ENCODE peak calls at places on chromosomes 16 and 17, in eight cellular contexts. L is lower leg skin, D is brain microvascular endothelial cell, U is gastrocnemius medialis, N is cardiac fibroblast, I is left lung, R is AG04449, V is adrenal gland. H is an unnamed sample.

GRCh38 chr17:49506282-49506681 is 11.2 kb downstream of the NGFR start:
- DNase-seq in D (no peak), N (no peak), V (no peak), I (no peak), L (no peak), U (no peak), R (no peak), H (no peak)

GRCh38 chr16:85420501-85421337 is 192.4 kb upstream of the GSE1 start:
- DNase-seq in R (no peak), V (peak), D (no peak), L (no peak), I (peak), N (peak), U (no peak), H (peak)

GRCh38 chr17:82389379-82389778 is 17.8 kb downstream of the UTS2R start:
- DNase-seq in I (peak), R (no peak), D (no peak), V (no peak), N (no peak), L (no peak), U (no peak), H (no peak)

GRCh38 chr17:789160-789840 is 7.1 kb downstream of the MRM3 start:
- DNase-seq in N (no peak), D (no peak), V (no peak), L (no peak), R (no peak), U (peak), I (no peak), H (no peak)

GRCh38 chr17:82528484-82529265 is 9.1 kb downstream of the FOXK2 start:
- DNase-seq in L (peak), R (no peak), U (peak), N (peak), D (peak), V (peak), I (peak), H (no peak)

GRCh38 chr16:57689772-57690558 is 4.6 kb upstream of the DRC7 start:
- DNase-seq in D (no peak), U (no peak), R (no peak), N (no peak), V (no peak), L (no peak), I (no peak), H (peak)

GRCh38 chr17:57016764-57017116 is 38.8 kb downstream of the SCPEP1 start:
- DNase-seq in N (no peak), R (no peak), I (no peak), U (no peak), V (no peak), D (peak), L (no peak), H (peak)

GRCh38 chr17:49343273-49343672 is 18.8 kb downstream of the ZNF652 start:
- DNase-seq in D (peak), U (no peak), I (no peak), N (peak), R (no peak), V (no peak), L (no peak), H (peak)

GRCh38 chr17:27049104-27049784 is 244.7 kb upstream of the WSB1 start:
- DNase-seq in N (no peak), I (no peak), R (no peak), U (no peak), V (no peak), D (no peak), L (no peak), H (no peak)

GRCh38 chr16:87780385-87780989 is 14.7 kb upstream of the KLHDC4 start:
- DNase-seq in R (no peak), L (no peak), N (peak), I (no peak), U (no peak), D (peak), V (peak), H (peak)

GRCh38 chr16:27401768-27402568 is at the start of gene IL21R:
- DNase-seq in R (no peak), I (peak), N (peak), U (peak), V (peak), L (no peak), D (peak), H (peak)

GRCh38 chr17:29084476-29085148 is 41.7 kb downstream of the PIPOX start:
- DNase-seq in U (no peak), V (no peak), N (no peak), R (no peak), L (no peak), D (no peak), I (no peak), H (peak)

GRCh38 chr16:27625050-27625697 is 75.2 kb downstream of the KATNIP start:
- DNase-seq in V (peak), U (no peak), N (peak), L (no peak), I (no peak), D (no peak), R (no peak), H (peak)

GRCh38 chr17:41547921-41548843 is 20.1 kb upstream of the KRT19 start:
- DNase-seq in R (peak), U (no peak), V (peak), N (peak), L (peak), D (peak), I (peak), H (peak)

GRCh38 chr17:69818467-69818866 is 256.6 kb upstream of the KCNJ16 start:
- DNase-seq in I (no peak), V (no peak), N (peak), U (no peak), R (no peak), D (peak), L (no peak), H (peak)

GRCh38 chr16:17258848-17259713 is 211.7 kb downstream of the XYLT1 start:
- DNase-seq in R (no peak), I (peak), U (no peak), V (peak), N (no peak), L (no peak), D (no peak), H (no peak)
- TF ChIP-seq CTCF in R (no peak), I (no peak), U (no peak), V (no peak), N (no peak), L (no peak), D (no peak), H (no peak)

GRCh38 chr17:80466188-80466705 is 10.2 kb downstream of the NPTX1 start:
- DNase-seq in N (no peak), V (no peak), U (no peak), R (no peak), I (no peak), L (no peak), D (no peak), H (no peak)
- H3K4me3 ChIP-seq in N (no peak), V (no peak), U (no peak), R (no peak), I (no peak), L (no peak), D (no peak), H (no peak)

GRCh38 chr16:49739381-49739780 is 116.5 kb downstream of the ZNF423 start:
- DNase-seq in L (no peak), V (no peak), I (no peak), D (no peak), N (no peak), U (no peak), R (no peak), H (no peak)
- TF ChIP-seq CTCF in L (no peak), V (no peak), I (no peak), D (peak), N (no peak), U (no peak), R (no peak), H (peak)

DNA sequence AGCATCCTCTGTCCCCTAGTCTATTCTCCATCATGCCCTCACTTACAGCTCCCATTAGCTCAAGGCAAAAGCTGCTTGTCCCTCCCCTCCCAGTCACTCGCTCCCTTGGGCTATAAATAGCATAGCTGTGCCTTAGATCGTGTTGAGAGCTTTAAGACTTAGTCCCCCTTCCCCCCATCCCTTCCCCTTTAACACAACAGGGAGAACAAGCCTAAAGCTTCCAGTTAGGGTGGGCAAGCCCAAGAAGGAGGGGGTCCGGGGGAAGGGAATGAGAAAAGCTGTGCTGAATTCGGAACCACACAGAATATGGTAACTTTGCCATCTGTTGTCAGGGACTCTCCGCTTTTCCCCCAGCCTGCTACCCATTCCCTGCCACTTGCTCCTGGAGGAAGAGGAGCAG is 4.9 kb upstream of the HIGD1B start:
- DNase-seq in U (no peak), D (no peak), R (no peak), V (no peak), I (no peak), N (no peak), L (no peak), H (no peak)
- H3K4me3 ChIP-seq in U (no peak), D (no peak), R (no peak), V (no peak), I (no peak), N (no peak), L (no peak), H (no peak)

GRCh38 chr17:75632863-75633483 is at the start of gene SMIM5:
- DNase-seq in R (peak), I (peak), L (peak), V (peak), D (peak), N (peak), U (peak), H (peak)
- TF ChIP-seq CTCF in R (peak), I (peak), L (peak), V (peak), D (peak), N (peak), U (peak), H (peak)

GRCh38 chr17:43170766-43171681 is at the start of gene NBR1:
- DNase-seq in U (peak), R (peak), V (peak), D (peak), L (peak), N (peak), I (peak), H (peak)
- H3K4me3 ChIP-seq in U (peak), R (peak), V (peak), D (peak), L (peak), N (peak), I (peak), H (peak)